ENCODE peak calls at places on chromosomes 3 and 15, in five cellular contexts. One of them, this sample, is unnamed.
A peak's percentile ranks its signal among the peaks of the same experiment; 100 is the strongest.

GRCh38 chr15:85406916-85407315 is 26.5 kb downstream of the AKAP13 start:
- DNase-seq in GM23248: peak; percentile 68
- DNase-seq in fibroblast of lung: no peak
- DNase-seq in neural progenitor cell: no peak
- DNase-seq in K562: no peak
- DNase-seq in this sample: no peak

GRCh38 chr3:31832576-31832975 is 148.5 kb downstream of the OSBPL10 start:
- DNase-seq in GM23248: no peak
- DNase-seq in fibroblast of lung: no peak
- DNase-seq in neural progenitor cell: no peak
- DNase-seq in K562: no peak
- DNase-seq in this sample: no peak

GRCh38 chr3:160103397-160103796 is 114.8 kb downstream of the IL12A start:
- DNase-seq in fibroblast of lung: no peak
- DNase-seq in K562: no peak
- DNase-seq in GM23248: no peak
- DNase-seq in neural progenitor cell: no peak
- DNase-seq in this sample: no peak

GRCh38 chr3:194245975-194246561 is 105.1 kb downstream of the CPN2 start:
- DNase-seq in K562: peak; percentile 46
- DNase-seq in fibroblast of lung: no peak
- DNase-seq in GM23248: no peak
- DNase-seq in neural progenitor cell: no peak
- DNase-seq in this sample: no peak

GRCh38 chr3:116005404-116005803 is 382.1 kb downstream of the GAP43 start:
- DNase-seq in neural progenitor cell: no peak
- DNase-seq in fibroblast of lung: peak; percentile 89
- DNase-seq in K562: peak; percentile 69
- DNase-seq in GM23248: peak; percentile 99
- DNase-seq in this sample: no peak

GRCh38 chr15:46146002-46146401 is 511.2 kb downstream of the SQOR start:
- DNase-seq in fibroblast of lung: no peak
- DNase-seq in K562: no peak
- DNase-seq in neural progenitor cell: no peak
- DNase-seq in GM23248: no peak
- DNase-seq in this sample: no peak

GRCh38 chr3:135260025-135260424 is 465.0 kb downstream of the EPHB1 start:
- DNase-seq in K562: no peak
- DNase-seq in GM23248: no peak
- DNase-seq in fibroblast of lung: no peak
- DNase-seq in neural progenitor cell: peak; percentile 56
- DNase-seq in this sample: no peak

GRCh38 chr3:123090700-123091585 is 24.1 kb downstream of the PDIA5 start:
- DNase-seq in fibroblast of lung: no peak
- DNase-seq in neural progenitor cell: peak; percentile 67
- DNase-seq in K562: no peak
- DNase-seq in GM23248: no peak
- DNase-seq in this sample: peak; percentile 66

GRCh38 chr3:9399746-9400145 is 2.3 kb downstream of the SETD5 start:
- DNase-seq in neural progenitor cell: peak; percentile 92
- DNase-seq in GM23248: peak; percentile 98
- DNase-seq in fibroblast of lung: peak; percentile 97
- DNase-seq in K562: peak; percentile 90
- DNase-seq in this sample: peak; percentile 59

GRCh38 chr3:189277711-189278110 is 105.9 kb downstream of the TPRG1 start:
- DNase-seq in neural progenitor cell: no peak
- DNase-seq in fibroblast of lung: no peak
- DNase-seq in K562: no peak
- DNase-seq in GM23248: peak; percentile 40
- DNase-seq in this sample: no peak

GRCh38 chr3:101858464-101858863 is 9.2 kb downstream of the NFKBIZ start:
- DNase-seq in fibroblast of lung: no peak
- DNase-seq in K562: no peak
- DNase-seq in GM23248: no peak
- DNase-seq in neural progenitor cell: no peak
- DNase-seq in this sample: no peak

GRCh38 chr3:107421170-107421792 is 44.0 kb downstream of the CCDC54 start:
- DNase-seq in K562: peak; percentile 46
- DNase-seq in GM23248: peak; percentile 75
- DNase-seq in neural progenitor cell: peak; percentile 83
- DNase-seq in fibroblast of lung: peak; percentile 82
- DNase-seq in this sample: peak; percentile 40

GRCh38 chr3:94615275-94616065 is 552.6 kb downstream of the NSUN3 start:
- DNase-seq in GM23248: no peak
- DNase-seq in fibroblast of lung: no peak
- DNase-seq in neural progenitor cell: no peak
- DNase-seq in K562: no peak
- DNase-seq in this sample: no peak

GRCh38 chr3:188292827-188293226 is 138.9 kb downstream of the LPP start:
- DNase-seq in fibroblast of lung: no peak
- DNase-seq in GM23248: no peak
- DNase-seq in K562: no peak
- DNase-seq in neural progenitor cell: no peak
- DNase-seq in this sample: no peak

GRCh38 chr15:38622317-38622716 is 57.7 kb upstream of the RASGRP1 start:
- DNase-seq in K562: no peak
- DNase-seq in neural progenitor cell: no peak
- DNase-seq in GM23248: no peak
- DNase-seq in fibroblast of lung: no peak
- DNase-seq in this sample: no peak

GRCh38 chr3:181729071-181729915 is 17.6 kb downstream of the SOX2 start:
- DNase-seq in fibroblast of lung: no peak
- DNase-seq in neural progenitor cell: peak; percentile 72
- DNase-seq in GM23248: no peak
- DNase-seq in K562: no peak
- DNase-seq in this sample: no peak

GRCh38 chr15:80804970-80805495 is 25.9 kb downstream of the CEMIP start:
- DNase-seq in GM23248: no peak
- DNase-seq in neural progenitor cell: no peak
- DNase-seq in K562: no peak
- DNase-seq in fibroblast of lung: no peak
- DNase-seq in this sample: peak; percentile 61

GRCh38 chr3:150345021-150345538 is 63.0 kb upstream of the TSC22D2 start:
- DNase-seq in fibroblast of lung: no peak
- DNase-seq in neural progenitor cell: peak; percentile 27
- DNase-seq in GM23248: peak; percentile 39
- DNase-seq in K562: no peak
- DNase-seq in this sample: no peak

GRCh38 chr15:80844011-80844732 is 65.0 kb downstream of the CEMIP start:
- DNase-seq in GM23248: peak; percentile 85
- DNase-seq in neural progenitor cell: no peak
- DNase-seq in K562: no peak
- DNase-seq in fibroblast of lung: no peak
- DNase-seq in this sample: no peak

GRCh38 chr15:35702946-35703495 is 157.1 kb upstream of the DPH6 start:
- DNase-seq in GM23248: no peak
- DNase-seq in neural progenitor cell: no peak
- DNase-seq in K562: no peak
- DNase-seq in fibroblast of lung: no peak
- DNase-seq in this sample: no peak

GRCh38 chr15:39785139-39785538 is 2.5 kb upstream of the FSIP1 start:
- DNase-seq in GM23248: no peak
- DNase-seq in neural progenitor cell: no peak
- DNase-seq in K562: no peak
- DNase-seq in fibroblast of lung: no peak
- DNase-seq in this sample: no peak

GRCh38 chr15:39784638-39785037 is 2.0 kb upstream of the FSIP1 start:
- DNase-seq in fibroblast of lung: no peak
- DNase-seq in GM23248: no peak
- DNase-seq in K562: no peak
- DNase-seq in neural progenitor cell: no peak
- DNase-seq in this sample: no peak

GRCh38 chr15:39786444-39787056 is 3.9 kb upstream of the FSIP1 start:
- DNase-seq in fibroblast of lung: peak; percentile 81
- DNase-seq in K562: peak; percentile 61
- DNase-seq in neural progenitor cell: peak; percentile 80
- DNase-seq in GM23248: peak; percentile 81
- DNase-seq in this sample: no peak

GRCh38 chr15:39787479-39787878 is 4.8 kb upstream of the FSIP1 start:
- DNase-seq in neural progenitor cell: peak; percentile 26
- DNase-seq in K562: no peak
- DNase-seq in fibroblast of lung: no peak
- DNase-seq in GM23248: no peak
- DNase-seq in this sample: no peak

DNA sequence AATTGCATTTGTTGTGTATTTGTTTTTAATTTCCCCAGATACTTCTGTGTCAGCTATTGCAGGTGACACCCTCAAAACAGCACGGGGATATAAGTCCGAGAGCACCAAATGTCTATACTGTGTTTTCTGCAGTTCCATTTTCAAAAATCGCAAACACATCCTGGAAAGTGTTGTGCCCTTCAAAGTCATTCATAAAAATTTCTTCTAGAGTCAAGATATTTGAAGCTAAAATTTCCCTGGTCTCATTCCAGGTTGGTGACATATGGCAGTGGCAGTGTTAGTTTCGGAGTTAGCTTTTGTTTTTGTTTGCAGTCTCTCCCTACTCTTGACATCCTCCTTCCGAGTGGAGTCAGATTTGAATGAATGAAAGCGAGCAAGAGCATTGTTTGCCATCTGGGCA is 3.2 kb upstream of the FSIP1 start:
- DNase-seq in K562: no peak
- DNase-seq in neural progenitor cell: no peak
- DNase-seq in fibroblast of lung: no peak
- DNase-seq in GM23248: no peak
- DNase-seq in this sample: no peak
- H2AFZ ChIP-seq in K562: no peak overlapping the region
- H2AFZ ChIP-seq in neural progenitor cell: no peak overlapping the region
- H2AFZ ChIP-seq in fibroblast of lung: no peak overlapping the region
- H2AFZ ChIP-seq in GM23248: no peak overlapping the region
- H2AFZ ChIP-seq in this sample: no peak overlapping the region

GRCh38 chr3:13711911-13712650 is 163.2 kb downstream of the FBLN2 start:
- DNase-seq in K562: no peak
- DNase-seq in GM23248: no peak
- DNase-seq in neural progenitor cell: no peak
- DNase-seq in fibroblast of lung: no peak
- DNase-seq in this sample: no peak
- H3K4me2 ChIP-seq in K562: no peak overlapping the region
- H3K4me2 ChIP-seq in GM23248: no peak overlapping the region
- H3K4me2 ChIP-seq in neural progenitor cell: no peak overlapping the region
- H3K4me2 ChIP-seq in fibroblast of lung: no peak overlapping the region
- H3K4me2 ChIP-seq in this sample: no peak overlapping the region

DNA sequence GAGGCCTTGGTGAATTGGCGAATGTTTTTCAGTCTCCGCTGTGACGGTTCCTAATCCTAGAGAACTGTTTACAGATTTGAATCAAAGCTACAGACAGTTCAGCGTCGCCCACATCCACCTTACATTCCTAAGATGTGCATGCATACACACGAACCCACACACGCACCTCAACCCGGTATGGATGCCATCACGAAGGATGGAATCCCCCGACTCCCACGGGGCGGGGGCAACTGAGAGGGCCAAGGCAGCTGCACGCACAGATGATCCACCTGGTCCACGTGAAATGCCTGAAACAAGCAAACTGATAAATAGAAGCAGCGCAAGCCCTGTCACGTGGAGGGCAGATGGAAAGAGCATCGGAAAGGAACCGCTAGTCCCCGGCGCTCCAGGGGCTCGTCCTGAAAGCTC is 444 bp downstream of the ZMAT3 start:
- DNase-seq in neural progenitor cell: no peak
- DNase-seq in K562: peak; percentile 43
- DNase-seq in fibroblast of lung: peak; percentile 24
- DNase-seq in GM23248: peak; percentile 69
- DNase-seq in this sample: peak; percentile 49
- H2AFZ ChIP-seq in neural progenitor cell: peak overlapping the region; percentile 95
- H2AFZ ChIP-seq in K562: peak overlapping the region; percentile 95
- H2AFZ ChIP-seq in fibroblast of lung: peak overlapping the region; percentile 96
- H2AFZ ChIP-seq in GM23248: peak overlapping the region; percentile 90
- H2AFZ ChIP-seq in this sample: peak overlapping the region; percentile 64

GRCh38 chr3:198048445-198048844 is 88.4 kb downstream of the LMLN start:
- DNase-seq in GM23248: no peak
- DNase-seq in fibroblast of lung: no peak
- DNase-seq in neural progenitor cell: no peak
- DNase-seq in K562: no peak
- DNase-seq in this sample: no peak

GRCh38 chr3:198043149-198043548 is 83.1 kb downstream of the LMLN start:
- DNase-seq in neural progenitor cell: no peak
- DNase-seq in fibroblast of lung: no peak
- DNase-seq in K562: no peak
- DNase-seq in GM23248: no peak
- DNase-seq in this sample: no peak

GRCh38 chr3:198046120-198046857 is 86.3 kb downstream of the LMLN start:
- DNase-seq in GM23248: no peak
- DNase-seq in K562: no peak
- DNase-seq in neural progenitor cell: no peak
- DNase-seq in fibroblast of lung: no peak
- DNase-seq in this sample: no peak
- H3K4me2 ChIP-seq in GM23248: no peak overlapping the region
- H3K4me2 ChIP-seq in K562: no peak overlapping the region
- H3K4me2 ChIP-seq in neural progenitor cell: no peak overlapping the region
- H3K4me2 ChIP-seq in fibroblast of lung: no peak overlapping the region
- H3K4me2 ChIP-seq in this sample: no peak overlapping the region

DNA sequence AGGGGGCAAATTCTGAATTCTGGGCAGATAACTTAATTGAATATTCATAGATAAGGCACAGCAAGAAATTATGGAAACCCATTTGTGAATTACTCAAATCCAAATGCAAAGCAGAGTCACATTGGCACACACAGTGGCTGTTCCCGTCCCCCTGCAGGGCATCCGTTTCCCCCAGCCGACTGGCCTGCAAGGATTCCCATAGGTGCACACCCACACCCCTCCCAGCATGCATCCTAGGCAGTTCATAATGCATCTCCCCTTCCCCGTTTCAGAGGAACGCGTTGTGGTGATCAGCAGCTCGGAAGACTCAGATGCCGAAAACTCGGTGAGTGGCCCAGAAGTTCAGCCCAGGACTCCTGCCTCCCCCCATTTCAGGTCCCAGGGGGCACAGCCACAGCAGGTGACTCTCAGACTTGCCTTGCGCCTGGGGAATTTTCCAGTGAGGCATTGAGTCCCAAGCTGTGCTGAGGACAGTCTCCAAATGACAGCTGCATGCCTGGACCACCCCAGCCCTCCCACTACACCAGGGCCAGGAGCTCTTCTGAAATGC is 39.8 kb downstream of the PML start:
- DNase-seq in GM23248: no peak
- DNase-seq in K562: no peak
- DNase-seq in fibroblast of lung: no peak
- DNase-seq in neural progenitor cell: no peak
- DNase-seq in this sample: no peak
- H2AFZ ChIP-seq in GM23248: no peak overlapping the region
- H2AFZ ChIP-seq in K562: no peak overlapping the region
- H2AFZ ChIP-seq in fibroblast of lung: no peak overlapping the region
- H2AFZ ChIP-seq in neural progenitor cell: no peak overlapping the region
- H2AFZ ChIP-seq in this sample: no peak overlapping the region